ENCODE peak calls at places on chromosome 19, in six cellular contexts. Z is fibroblast of the aortic adventitia; I is mesendoderm; K is CD8-positive, alpha-beta memory T cell; D is body of pancreas; E is thoracic aorta. H is an unnamed sample.

GRCh38 chr19:56106397-56106849 is 14.7 kb downstream of the ZNF787 start:
- DNase-seq in Z (no peak), I (no peak), K (no peak), D (no peak), E (no peak), H (no peak)

GRCh38 chr19:54266133-54266532 is 9.1 kb upstream of the LILRB5 start:
- DNase-seq in Z (peak; percentile 68), I (peak; percentile 92), K (peak; percentile 42), D (peak; percentile 80), E (no peak), H (no peak)

GRCh38 chr19:3120611-3121231 is 15.1 kb upstream of the GNA15 start:
- DNase-seq in Z (no peak), I (no peak), K (no peak), D (no peak), E (no peak), H (no peak)

GRCh38 chr19:15449620-15450527 is at the start of gene WIZ:
- DNase-seq in Z (peak; percentile 56), I (peak; percentile 73), K (peak; percentile 76), D (peak; percentile 88), E (no peak), H (no peak)

GRCh38 chr19:1651548-1652394 is 644 bp downstream of the TCF3 start:
- DNase-seq in Z (peak; percentile 13), I (peak; percentile 47), K (peak; percentile 31), D (peak; percentile 54), E (no peak), H (no peak)

GRCh38 chr19:19343016-19343362 is 22.4 kb downstream of the MAU2 start:
- DNase-seq in Z (no peak), I (no peak), K (no peak), D (no peak), E (no peak), H (no peak)

GRCh38 chr19:49653466-49653806 is 11.4 kb downstream of the SCAF1 start:
- DNase-seq in Z (no peak), I (no peak), K (no peak), D (no peak), E (no peak), H (no peak)

GRCh38 chr19:42271045-42271419 is 2.0 kb downstream of the CIC start:
- DNase-seq in Z (no peak), I (no peak), K (no peak), D (peak; percentile 46), E (no peak), H (no peak)

DNA sequence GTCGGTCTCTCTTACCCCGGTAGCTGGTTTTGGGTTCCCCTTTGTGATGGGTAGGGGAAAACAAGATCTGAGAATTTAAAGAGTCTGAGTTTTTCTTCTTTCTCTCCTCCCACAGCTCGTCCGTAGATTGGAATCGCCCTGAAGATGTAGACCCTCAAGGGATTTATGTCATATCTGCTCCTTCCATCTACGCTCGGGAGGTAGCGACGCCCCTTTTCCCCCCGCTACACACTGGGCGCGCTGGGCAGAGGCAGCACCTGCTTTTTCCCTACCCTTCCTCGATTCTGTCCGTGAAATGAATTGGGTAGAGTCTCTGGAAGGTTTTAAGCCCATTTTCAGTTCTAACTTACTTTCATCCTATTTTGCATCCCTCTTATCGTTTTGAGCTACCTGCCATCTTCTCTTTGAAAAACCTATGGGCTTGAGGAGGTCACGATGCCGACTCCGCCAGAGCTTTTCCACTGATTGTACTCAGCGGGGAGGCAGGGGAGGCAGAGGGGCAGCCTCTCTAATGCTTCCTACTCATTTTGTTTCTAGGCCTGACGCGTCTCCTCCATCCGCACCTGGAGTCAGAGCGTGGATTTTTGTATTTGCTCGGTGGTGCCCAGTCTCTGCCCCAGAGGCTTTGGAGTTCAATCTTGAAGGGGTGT is 7.1 kb upstream of the SELENOV start:
- DNase-seq in Z (no peak), I (no peak), K (no peak), D (no peak), E (no peak), H (no peak)
- H3K4me3 ChIP-seq in Z (peak overlapping the region; percentile 65), I (peak overlapping the region; percentile 27), K (peak overlapping the region; percentile 34), D (no peak overlapping the region), E (peak overlapping the region; percentile 63), H (peak overlapping the region; percentile 35)

DNA sequence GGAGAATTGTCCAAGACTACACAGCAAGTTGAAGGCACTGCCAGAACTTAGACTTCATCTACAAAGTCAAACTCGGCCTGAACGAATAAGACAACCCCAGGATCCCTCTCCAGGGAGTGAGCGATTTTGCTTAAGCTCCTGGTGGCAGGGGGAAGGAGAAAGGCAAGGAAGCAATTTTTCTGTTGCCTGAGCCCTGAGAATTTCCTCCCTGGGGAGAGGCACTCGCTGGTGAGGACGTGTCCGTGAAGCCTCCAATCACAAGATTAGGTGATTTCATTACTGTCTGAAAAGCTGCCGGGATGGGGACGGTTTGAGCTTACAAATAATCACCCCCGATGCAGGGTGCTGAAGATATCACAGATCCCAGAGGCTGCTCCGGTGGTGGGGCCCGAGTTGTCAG is 45.6 kb downstream of the TINCR start:
- DNase-seq in Z (no peak), I (no peak), K (no peak), D (no peak), E (no peak), H (no peak)
- H3K4me3 ChIP-seq in Z (no peak overlapping the region), I (no peak overlapping the region), K (no peak overlapping the region), D (no peak overlapping the region), E (no peak overlapping the region), H (no peak overlapping the region)

GRCh38 chr19:17334414-17335409 is at the start of gene ANO8:
- DNase-seq in Z (peak; percentile 99), I (peak; percentile 99), K (peak; percentile 87), D (peak; percentile 92), E (peak; percentile 85), H (no peak)

GRCh38 chr19:17332360-17332676 is 2.3 kb downstream of the ANO8 start:
- DNase-seq in Z (no peak), I (no peak), K (no peak), D (no peak), E (no peak), H (no peak)

GRCh38 chr19:17331254-17331558 is 3.4 kb downstream of the ANO8 start:
- DNase-seq in Z (no peak), I (no peak), K (no peak), D (no peak), E (no peak), H (no peak)

GRCh38 chr19:17333611-17334413 is 843 bp downstream of the ANO8 start:
- DNase-seq in Z (peak; percentile 65), I (peak; percentile 69), K (peak; percentile 42), D (peak; percentile 45), E (no peak), H (no peak)

DNA sequence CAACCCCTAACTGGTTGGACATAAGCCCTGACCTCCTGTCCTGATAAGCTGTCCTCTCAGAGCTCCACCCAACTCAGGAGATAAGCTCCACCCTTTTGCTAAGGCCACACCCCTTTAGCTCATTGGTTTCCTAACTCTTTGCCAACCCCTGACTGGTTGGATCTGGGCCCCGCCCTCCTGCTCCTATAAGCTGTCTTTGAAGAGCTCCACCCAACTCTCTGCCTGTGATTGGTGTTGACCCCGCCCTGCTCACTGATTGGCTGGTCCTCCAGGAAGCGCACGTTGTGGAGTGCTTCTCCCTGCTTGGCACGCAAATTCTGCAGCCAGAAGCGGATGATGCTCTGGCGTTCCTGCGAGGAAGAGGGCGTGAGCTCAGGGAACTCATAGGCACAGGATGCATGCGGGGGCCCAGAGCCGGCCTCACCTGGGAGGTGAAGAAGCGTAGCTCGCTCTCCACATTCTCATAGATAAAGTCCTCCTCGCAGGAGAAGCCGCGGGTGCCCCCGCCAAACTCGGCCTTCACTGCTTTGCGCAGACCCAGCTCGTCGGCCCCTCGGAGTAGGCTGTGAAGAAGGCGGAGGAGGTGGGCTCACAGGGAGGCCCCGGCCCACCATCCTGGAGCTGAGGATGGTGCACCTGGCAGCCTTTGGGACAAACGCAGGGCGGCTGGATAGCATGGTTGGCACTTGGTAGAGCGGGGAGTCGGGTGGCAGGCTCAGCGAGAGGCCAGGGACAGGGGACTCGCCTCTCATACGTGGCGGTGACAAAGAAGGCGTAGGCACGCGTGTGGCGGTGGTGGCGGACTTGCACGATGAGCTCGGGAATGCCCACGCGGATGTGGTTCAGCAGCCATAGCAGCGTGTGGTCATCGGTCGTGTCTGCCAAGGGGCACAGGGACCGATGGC is 1.7 kb downstream of the ANO8 start:
- DNase-seq in Z (peak; percentile 36), I (peak; percentile 94), K (no peak), D (peak; percentile 27), E (no peak), H (no peak)
- H3K4me3 ChIP-seq in Z (no peak overlapping the region), I (no peak overlapping the region), K (no peak overlapping the region), D (no peak overlapping the region), E (no peak overlapping the region), H (no peak overlapping the region)

GRCh38 chr19:45380107-45380506 is 9.7 kb upstream of the ERCC2 start:
- DNase-seq in Z (no peak), I (no peak), K (no peak), D (no peak), E (no peak), H (no peak)
- H3K4me3 ChIP-seq in Z (no peak overlapping the region), I (no peak overlapping the region), K (no peak overlapping the region), D (no peak overlapping the region), E (no peak overlapping the region), H (no peak overlapping the region)

DNA sequence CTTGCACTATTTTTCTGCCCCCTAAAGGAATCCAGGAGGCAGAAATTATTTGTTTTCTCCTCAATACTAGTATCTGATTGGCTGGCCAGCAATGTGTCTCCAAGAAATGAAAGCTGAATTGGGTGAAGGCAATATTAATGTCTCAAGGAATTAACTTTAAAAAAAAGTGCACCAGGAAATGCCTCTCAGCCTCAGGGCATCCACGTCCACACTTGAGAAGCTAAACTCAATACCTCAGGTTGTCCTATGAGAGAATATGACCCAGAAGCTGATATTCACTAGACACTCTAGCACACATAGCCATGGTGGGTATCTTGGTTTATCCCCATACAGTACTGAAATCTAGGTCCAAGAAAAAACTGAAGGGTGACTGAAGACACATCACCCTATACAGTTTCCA is 2.1 kb downstream of the ZNF91 start:
- DNase-seq in Z (no peak), I (no peak), K (no peak), D (no peak), E (no peak), H (no peak)
- H3K4me3 ChIP-seq in Z (no peak overlapping the region), I (no peak overlapping the region), K (no peak overlapping the region), D (no peak overlapping the region), E (peak overlapping the region; percentile 93), H (no peak overlapping the region)

H was measured in vagina.